ENCODE peak calls at places on chromosomes 2 and 18, in four cellular contexts. U, S, I and L are unnamed samples.
A peak's percentile ranks its signal among the peaks of the same experiment; 100 is the strongest.

GRCh38 chr2:73101626-73102256 is 11.0 kb downstream of the RAB11FIP5 start:
- DNase-seq in U (no peak), S (no peak), I (no peak), L (no peak)

GRCh38 chr2:226137201-226137811 is 662.3 kb downstream of the IRS1 start:
- DNase-seq in U (no peak), I (no peak), S (no peak), L (no peak)

GRCh38 chr2:27724191-27724590 is 47.3 kb upstream of the MRPL33 start:
- DNase-seq in I (no peak), S (no peak), U (no peak), L (no peak)

GRCh38 chr18:46338761-46339160 is 234.6 kb downstream of the HAUS1 start:
- DNase-seq in I (no peak), U (no peak), S (no peak), L (no peak)

GRCh38 chr18:7830468-7830867 is 263.4 kb downstream of the PTPRM start:
- DNase-seq in U (peak; percentile 32), I (peak; percentile 21), S (peak; percentile 10), L (no peak)

GRCh38 chr2:18630101-18630500 is 40.7 kb upstream of the NT5C1B start:
- DNase-seq in I (no peak), S (no peak), U (no peak), L (no peak)

GRCh38 chr2:238133499-238134392 is 4.7 kb upstream of the KLHL30 start:
- DNase-seq in U (no peak), S (no peak), I (peak; percentile 76), L (no peak)

GRCh38 chr2:186503827-186504606 is 18.0 kb downstream of the ZC3H15 start:
- DNase-seq in U (no peak), S (no peak), I (peak; percentile 29), L (no peak)

GRCh38 chr2:81734981-81735380 is 1430.4 kb upstream of the LRRTM1 start:
- DNase-seq in I (no peak), S (no peak), U (no peak), L (no peak)

GRCh38 chr18:69935319-69936190 is 12.1 kb downstream of the CD226 start:
- DNase-seq in S (no peak), I (no peak), U (peak; percentile 89), L (no peak)

GRCh38 chr18:10419420-10420103 is 34.9 kb upstream of the APCDD1 start:
- DNase-seq in U (no peak), S (no peak), I (no peak), L (no peak)

GRCh38 chr18:57959278-57959677 is 84.7 kb upstream of the NEDD4L start:
- DNase-seq in S (no peak), U (no peak), I (peak; percentile 49), L (no peak)

GRCh38 chr2:197852127-197852526 is 47.7 kb downstream of the PLCL1 start:
- DNase-seq in U (no peak), S (no peak), I (peak; percentile 32), L (no peak)

GRCh38 chr2:199662245-199662644 is 188.7 kb downstream of the FTCDNL1 start:
- DNase-seq in S (no peak), U (no peak), I (no peak), L (no peak)

GRCh38 chr2:119683717-119684443 is 4.9 kb downstream of the TMEM177 start:
- DNase-seq in U (no peak), I (peak; percentile 60), S (no peak), L (no peak)

GRCh38 chr18:35055105-35055504 is 13.9 kb downstream of the MAPRE2 start:
- DNase-seq in I (no peak), S (no peak), U (no peak), L (no peak)

GRCh38 chr2:175880-176800 is 87.7 kb downstream of the SH3YL1 start:
- DNase-seq in S (no peak), I (no peak), U (no peak), L (no peak)

GRCh38 chr2:218626369-218626768 is 18.7 kb downstream of the PLCD4 start:
- DNase-seq in U (no peak), S (no peak), I (no peak), L (no peak)

GRCh38 chr2:144330951-144331651 is 188.8 kb downstream of the ZEB2 start:
- DNase-seq in S (no peak), U (no peak), I (peak; percentile 13), L (no peak)

GRCh38 chr2:144091622-144092021 is 428.3 kb downstream of the ZEB2 start:
- DNase-seq in S (no peak), I (no peak), U (no peak), L (no peak)

GRCh38 chr2:196987654-196988364 is 61.3 kb upstream of the PGAP1 start:
- DNase-seq in I (peak; percentile 38), U (peak; percentile 15), S (no peak), L (no peak)

GRCh38 chr2:200350796-200351195 is 44.3 kb downstream of the SPATS2L start:
- DNase-seq in S (no peak), I (no peak), U (no peak), L (no peak)

GRCh38 chr18:11310476-11311086 is 161.2 kb upstream of the PIEZO2 start:
- DNase-seq in U (no peak), S (peak; percentile 20), I (peak; percentile 44), L (no peak)

GRCh38 chr2:219331560-219332213 is 857 bp downstream of the RESP18 start:
- DNase-seq in S (no peak), U (no peak), I (no peak), L (no peak)

GRCh38 chr18:45588831-45589558 is 26.3 kb upstream of the SLC14A2 start:
- DNase-seq in S (no peak), I (peak; percentile 56), U (no peak), L (no peak)

GRCh38 chr2:131039908-131040660 is 53.2 kb downstream of the FAM168B start:
- DNase-seq in I (no peak), U (no peak), S (no peak), L (no peak)

GRCh38 chr2:235989591-235989990 is 178.6 kb downstream of the GBX2 start:
- DNase-seq in I (no peak), U (no peak), S (no peak), L (no peak)
- TF ChIP-seq TAF1 in I (no peak), U (no peak), S (no peak), L (no peak)

GRCh38 chr2:232878855-232879617 is 9.0 kb downstream of the SNORC start:
- DNase-seq in U (no peak), S (no peak), I (peak; percentile 18), L (peak; percentile 13)

GRCh38 chr2:232875256-232876070 is 5.4 kb downstream of the SNORC start:
- DNase-seq in U (no peak), S (peak; percentile 30), I (peak; percentile 68), L (no peak)

GRCh38 chr2:232877940-232878511 is 8.0 kb downstream of the SNORC start:
- DNase-seq in S (no peak), U (no peak), I (peak; percentile 27), L (peak; percentile 13)

GRCh38 chr2:232876071-232876977 is 6.3 kb downstream of the SNORC start:
- DNase-seq in I (peak; percentile 88), S (peak; percentile 67), U (no peak), L (peak; percentile 52)

DNA sequence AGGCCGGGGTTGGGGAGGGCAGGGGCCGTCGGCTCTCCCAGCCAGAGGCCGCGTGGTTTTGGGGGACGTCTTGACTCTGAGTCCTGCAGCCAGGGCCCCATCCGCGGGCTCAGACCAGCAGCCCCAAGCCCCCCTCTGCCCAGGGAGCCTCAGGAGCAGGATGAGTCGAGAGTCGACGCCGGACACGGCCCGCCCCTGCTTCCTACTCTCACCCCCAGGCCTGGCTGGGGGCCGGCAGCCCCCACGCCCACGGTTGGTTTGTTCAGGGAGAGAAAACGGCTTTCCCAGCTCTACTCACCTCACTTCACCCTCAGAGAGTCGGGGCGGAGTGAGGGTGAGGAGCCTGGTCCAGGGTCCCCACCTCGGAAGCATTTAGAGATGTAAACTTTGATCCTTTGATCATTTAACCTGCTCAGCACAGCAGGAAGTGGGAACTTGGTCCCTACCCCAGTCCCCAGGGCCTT is 6.9 kb downstream of the SNORC start:
- DNase-seq in I (no peak), S (no peak), U (no peak), L (no peak)
- TF ChIP-seq TAF1 in I (no peak), S (no peak), U (no peak), L (no peak)

GRCh38 chr2:24451805-24452498 is 39.1 kb upstream of the NCOA1 start:
- DNase-seq in S (no peak), U (no peak), I (no peak), L (no peak)
- TF ChIP-seq TAF1 in S (no peak), U (no peak), I (no peak), L (no peak)

DNA sequence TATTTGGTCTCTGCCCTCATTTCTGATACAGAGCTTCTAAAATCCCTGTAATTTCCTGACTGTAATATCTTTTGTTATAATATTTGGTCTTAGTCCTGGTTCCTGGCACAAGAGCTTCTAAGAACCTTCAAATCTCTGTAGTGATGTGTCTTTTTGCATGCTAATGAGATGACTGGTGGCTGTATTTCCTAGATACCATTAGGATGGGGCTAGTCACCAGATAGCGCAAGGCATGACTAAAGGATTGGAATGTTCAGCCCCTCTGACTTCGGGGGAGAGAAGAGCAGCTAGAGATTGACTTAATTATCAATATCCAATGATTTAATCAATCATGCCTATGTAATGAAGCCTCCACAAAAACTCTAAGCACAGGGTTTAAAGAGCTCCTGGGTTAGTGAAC is 620.8 kb upstream of the ACVR2A start:
- DNase-seq in I (no peak), S (no peak), U (no peak), L (no peak)
- TF ChIP-seq TAF1 in I (no peak), S (no peak), U (no peak), L (no peak)

GRCh38 chr2:162014751-162015150 is 59.3 kb downstream of the DPP4 start:
- DNase-seq in U (no peak), S (no peak), I (no peak), L (no peak)
- TF ChIP-seq TAF1 in U (no peak), S (no peak), I (no peak), L (no peak)

GRCh38 chr2:71802556-71802955 is 345.1 kb downstream of the CYP26B1 start:
- DNase-seq in I (no peak), U (no peak), S (no peak), L (no peak)
- TF ChIP-seq TAF1 in I (no peak), U (no peak), S (no peak), L (no peak)

DNA sequence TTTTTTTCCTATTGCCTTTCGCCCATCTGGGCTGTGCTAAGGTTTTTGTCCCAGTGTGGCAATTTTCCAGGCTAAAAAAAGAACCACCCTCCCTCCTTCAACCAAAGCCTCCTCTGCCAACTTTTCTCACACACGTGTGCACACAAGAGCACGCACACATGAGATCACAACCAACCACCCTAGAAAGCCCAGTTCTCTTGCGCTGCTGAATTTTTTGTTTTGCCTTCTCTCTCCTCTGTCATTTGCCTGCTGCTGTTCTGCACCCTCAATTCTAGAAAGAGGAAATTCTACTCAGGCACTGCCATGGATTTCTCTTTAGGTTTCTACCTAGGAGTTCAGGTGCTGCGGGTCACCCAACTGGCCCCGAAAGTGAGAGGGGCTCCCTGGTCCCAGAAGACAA is 8.6 kb upstream of the CXCR4 start:
- DNase-seq in U (no peak), I (no peak), S (no peak), L (no peak)
- TF ChIP-seq TAF1 in U (no peak), I (no peak), S (no peak), L (no peak)

DNA sequence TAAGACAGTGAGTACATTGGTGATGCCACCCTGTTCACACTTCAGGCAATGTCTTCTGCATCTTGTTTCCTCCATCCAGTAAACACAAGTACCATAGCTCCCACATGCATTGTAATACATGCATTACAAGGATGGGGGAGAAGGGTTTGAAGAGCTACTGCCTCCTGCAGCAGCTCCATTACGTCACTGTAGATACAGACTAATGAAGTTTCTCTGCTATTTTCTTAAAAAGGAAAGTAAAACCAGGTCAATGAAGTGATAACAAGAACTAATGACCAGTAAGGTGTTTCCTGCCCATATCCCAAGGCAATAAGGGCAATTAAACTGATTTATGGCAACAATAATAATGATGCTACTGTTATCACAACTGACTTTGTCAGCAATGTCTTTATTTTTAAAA is 18.2 kb upstream of the BBS5 start:
- DNase-seq in U (no peak), S (no peak), I (no peak), L (no peak)
- TF ChIP-seq TAF1 in U (no peak), S (no peak), I (no peak), L (no peak)

GRCh38 chr2:241001413-241002274 is 3.2 kb downstream of the SNED1 start:
- DNase-seq in S (no peak), U (no peak), I (no peak), L (no peak)
- TF ChIP-seq TAF1 in S (no peak), U (no peak), I (no peak), L (no peak)